ENCODE peak calls at places on chromosomes 5 and 9, in five cellular contexts. D is aorta, G is neuronal stem cell, N is fibroblast of lung, R is tibial nerve. V is an unnamed sample.

GRCh38 chr5:9540791-9541190 is 5.1 kb downstream of the SEMA5A start:
- DNase-seq in D (no peak), G (no peak), N (peak; percentile 66), R (no peak), V (no peak)

GRCh38 chr9:70589571-70590263 is 175.3 kb upstream of the KLF9 start:
- DNase-seq in R (peak; percentile 68), N (peak; percentile 97), G (no peak), D (no peak), V (no peak)

GRCh38 chr5:111697215-111697614 is 59.8 kb downstream of the NREP start:
- DNase-seq in G (no peak), N (peak; percentile 45), D (no peak), R (peak; percentile 21), V (no peak)

GRCh38 chr5:58499231-58499630 is 8.0 kb downstream of the GAPT start:
- DNase-seq in G (no peak), R (no peak), D (no peak), N (no peak), V (no peak)

GRCh38 chr9:128412120-128412790 is 8.4 kb upstream of the CERCAM start:
- DNase-seq in R (peak; percentile 46), G (peak; percentile 72), N (peak; percentile 16), D (peak; percentile 77), V (peak; percentile 39)

GRCh38 chr9:68505681-68506409 is 34.8 kb downstream of the TMEM252 start:
- DNase-seq in N (no peak), D (no peak), R (no peak), G (no peak), V (no peak)

GRCh38 chr9:110179734-110180133 is 28.2 kb downstream of the C9orf152 start:
- DNase-seq in N (peak; percentile 81), R (no peak), G (no peak), D (no peak), V (no peak)

GRCh38 chr9:13033959-13034695 is 245.4 kb downstream of the MPDZ start:
- DNase-seq in D (peak; percentile 83), N (peak; percentile 56), G (peak; percentile 56), R (peak; percentile 67), V (no peak)

GRCh38 chr5:1555011-1555807 is 31.4 kb upstream of the LPCAT1 start:
- DNase-seq in D (peak; percentile 74), G (no peak), R (no peak), N (peak; percentile 73), V (no peak)

GRCh38 chr5:151612689-151613427 is 21.7 kb upstream of the FAT2 start:
- DNase-seq in D (no peak), G (no peak), N (peak; percentile 62), R (no peak), V (peak; percentile 53)

GRCh38 chr9:38724749-38725148 is 4.8 kb upstream of the FAM240B start:
- DNase-seq in R (no peak), N (no peak), G (no peak), D (no peak), V (no peak)

GRCh38 chr5:17302138-17302537 is 84.7 kb downstream of the BASP1 start:
- DNase-seq in R (no peak), N (no peak), G (no peak), D (no peak), V (no peak)

GRCh38 chr5:148776780-148777179 is 49.6 kb upstream of the ADRB2 start:
- DNase-seq in N (peak; percentile 86), R (no peak), G (no peak), D (no peak), V (no peak)

GRCh38 chr9:21392270-21392669 is 7.1 kb upstream of the IFNA2 start:
- DNase-seq in N (no peak), D (no peak), G (no peak), R (no peak), V (no peak)

GRCh38 chr5:17267099-17267498 is 49.7 kb downstream of the BASP1 start:
- DNase-seq in R (no peak), G (no peak), N (no peak), D (no peak), V (no peak)

GRCh38 chr5:2998106-2998505 is 246.6 kb upstream of the IRX2 start:
- DNase-seq in R (no peak), D (no peak), N (no peak), G (no peak), V (no peak)

GRCh38 chr9:106675780-106676179 is 187.2 kb upstream of the ZNF462 start:
- DNase-seq in D (no peak), G (no peak), R (no peak), N (no peak), V (no peak)

GRCh38 chr9:114140401-114140800 is 14.9 kb upstream of the COL27A1 start:
- DNase-seq in G (no peak), R (no peak), N (no peak), D (no peak), V (no peak)

GRCh38 chr5:171162602-171163001 is 146.4 kb upstream of the TLX3 start:
- DNase-seq in G (peak; percentile 43), R (no peak), D (no peak), N (peak; percentile 32), V (peak; percentile 6)

GRCh38 chr5:143060018-143060417 is 289.8 kb downstream of the ARHGAP26 start:
- DNase-seq in G (no peak), D (no peak), N (no peak), R (no peak), V (no peak)

GRCh38 chr5:172545291-172545761 is 91.0 kb upstream of the SH3PXD2B start:
- DNase-seq in R (no peak), D (peak; percentile 46), N (no peak), G (no peak), V (no peak)

GRCh38 chr5:146052780-146053179 is 52.6 kb downstream of the PLAC8L1 start:
- DNase-seq in R (no peak), D (no peak), N (no peak), G (no peak), V (no peak)

GRCh38 chr9:17367035-17367434 is 211.8 kb upstream of the SH3GL2 start:
- DNase-seq in G (no peak), R (no peak), D (no peak), N (no peak), V (no peak)

GRCh38 chr9:111994831-111995458 is 98.3 kb downstream of the UGCG start:
- DNase-seq in R (no peak), G (no peak), D (no peak), N (peak; percentile 29), V (no peak)

GRCh38 chr9:101477214-101477613 is 41.6 kb upstream of the ALDOB start:
- DNase-seq in R (no peak), N (peak; percentile 23), D (no peak), G (no peak), V (no peak)

GRCh38 chr5:36147681-36148080 is 4.0 kb downstream of the LMBRD2 start:
- DNase-seq in G (no peak), N (peak; percentile 4), R (no peak), D (no peak), V (no peak)

DNA sequence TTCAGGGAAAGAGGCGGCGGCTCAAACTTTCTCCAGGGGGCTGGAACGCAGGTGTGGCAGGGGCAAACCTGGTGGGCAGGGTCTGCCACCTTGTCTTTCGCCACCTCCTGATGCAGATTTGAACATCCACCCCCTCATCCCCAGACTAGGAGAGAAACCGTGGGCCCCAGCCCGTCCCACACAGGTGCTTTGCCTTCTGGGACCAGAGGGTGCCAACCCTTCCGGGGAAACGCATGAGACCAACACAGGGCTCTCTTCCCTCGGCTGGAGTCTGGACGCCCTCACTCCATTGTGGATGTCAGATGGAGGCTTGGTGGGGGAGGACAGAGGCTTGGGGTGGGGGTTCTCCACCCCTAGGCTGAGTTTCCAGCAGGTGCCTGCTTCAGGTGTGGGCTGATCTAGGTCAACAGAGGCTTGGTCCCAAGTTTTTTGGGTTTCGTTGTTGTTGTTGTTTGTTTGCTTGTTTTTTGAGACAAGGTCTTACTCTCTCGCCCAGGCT is 9.6 kb downstream of the C9orf50 start:
- DNase-seq in D (no peak), R (no peak), N (no peak), G (no peak), V (no peak)
- H3K4me1 ChIP-seq in D (no peaks in the 10 kb centered on the region), R (peaks cover 74% of the 10 kb centered on the region), N (peaks cover 20% of the 10 kb centered on the region), G (peaks cover 21% of the 10 kb centered on the region), V (peaks cover 22% of the 10 kb centered on the region)

DNA sequence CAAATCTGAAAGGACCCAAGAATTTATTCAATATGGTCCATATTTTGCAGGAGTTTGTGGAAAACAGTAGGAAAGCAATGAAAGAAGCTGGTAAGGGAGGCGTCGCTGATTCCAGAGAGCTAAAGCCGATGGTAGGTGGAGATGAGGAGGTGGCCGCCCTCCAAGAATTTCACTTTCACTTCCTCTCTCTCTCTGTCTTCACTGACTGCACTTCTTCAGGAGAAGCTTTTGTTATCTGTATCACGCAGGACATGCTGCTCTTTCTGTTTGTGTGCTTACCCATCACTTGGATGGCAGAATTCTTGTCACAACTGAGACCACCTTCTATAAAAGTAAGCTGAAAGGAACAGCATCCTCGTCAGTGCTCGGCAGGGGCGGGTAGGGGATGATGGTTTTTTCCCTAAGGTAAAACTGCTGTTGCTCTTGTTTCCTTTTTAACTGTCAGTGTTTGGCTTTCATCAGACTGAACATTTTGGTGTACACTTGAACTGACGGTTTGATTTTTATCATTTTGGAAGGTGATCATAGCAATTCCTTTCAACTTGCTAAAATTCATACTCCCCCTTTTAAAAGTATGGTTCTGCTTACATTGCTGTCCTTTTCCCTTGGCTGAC is 62.4 kb upstream of the FSD1L start:
- DNase-seq in R (peak; percentile 52), N (peak; percentile 45), D (no peak), G (no peak), V (no peak)
- H3K4me3 ChIP-seq in R (peak overlapping the region; percentile 10), N (no peak overlapping the region), D (no peak overlapping the region), G (no peak overlapping the region), V (peak overlapping the region; percentile 89)

DNA sequence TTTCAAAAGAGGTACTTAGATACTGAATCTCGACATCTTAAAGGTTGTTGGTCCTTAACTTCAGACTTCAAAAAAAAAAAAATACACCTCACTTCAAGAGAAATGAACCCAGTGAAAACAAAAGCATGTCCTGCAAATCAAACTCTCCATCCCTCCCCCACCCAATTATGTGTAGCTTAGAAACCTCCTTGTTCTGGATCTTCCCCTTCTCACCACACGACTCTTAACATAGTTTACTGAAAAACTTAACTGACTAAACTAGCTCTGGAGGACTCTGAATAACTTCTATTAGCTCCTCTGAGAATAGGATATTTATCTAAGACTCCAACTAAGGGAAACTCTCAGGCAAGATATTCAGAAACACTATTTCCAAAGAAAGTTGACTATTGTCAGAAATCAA is 48.7 kb upstream of the HK3 start:
- DNase-seq in G (no peak), N (no peak), D (no peak), R (no peak), V (no peak)
- H3K36me3 ChIP-seq in G (peaks cover 93% of the 10 kb centered on the region), N (peaks cover 5% of the 10 kb centered on the region), D (peaks cover 2% of the 10 kb centered on the region), R (peaks cover 20% of the 10 kb centered on the region), V (peaks cover 71% of the 10 kb centered on the region)

DNA sequence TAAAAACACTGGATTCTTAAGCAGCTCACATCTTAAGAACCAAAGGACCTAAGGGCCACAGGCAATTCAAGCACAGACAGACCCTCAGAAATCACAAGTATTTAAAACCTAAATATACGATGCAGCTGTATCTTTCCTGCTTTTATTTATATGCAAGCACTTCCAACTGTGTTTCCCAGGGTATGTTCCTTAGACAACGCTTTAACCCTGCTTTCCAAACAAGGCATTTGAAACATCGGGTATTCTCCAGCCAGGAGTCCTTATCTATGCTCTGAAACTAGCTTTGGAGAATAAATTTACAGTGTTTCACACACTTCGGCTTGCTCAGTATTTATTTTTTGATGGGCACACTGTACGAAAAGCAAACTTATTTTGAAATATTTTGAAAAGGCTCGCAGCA is 13.5 kb downstream of the NR6A1 start:
- DNase-seq in G (no peak), D (no peak), R (no peak), N (no peak), V (no peak)
- H3K4me1 ChIP-seq in G (peaks cover 18% of the 10 kb centered on the region), D (no peaks in the 10 kb centered on the region), R (peaks cover 3% of the 10 kb centered on the region), N (no peaks in the 10 kb centered on the region), V (no peaks in the 10 kb centered on the region)

GRCh38 chr5:140347382-140347781 is 979 bp upstream of the HBEGF start:
- DNase-seq in G (no peak), N (no peak), D (no peak), R (no peak), V (no peak)
- H3K4me3 ChIP-seq in G (no peak overlapping the region), N (no peak overlapping the region), D (no peak overlapping the region), R (no peak overlapping the region), V (peak overlapping the region; percentile 53)